ENCODE peak calls at places on chromosomes 5 and 9, in five cellular contexts. Q is T-helper 17 cell; E is activated naive CD4-positive, alpha-beta T cell treated with anti-CD3 and anti-CD28 coated beads, Interleukin-2, amount 10 ng/mL, durations not matched to agents 7 days and 5 days; Y is NCI-H526 treated with DMSO at 0.1 percent for 48 hours; B is stromal cell of bone marrow. G is an unnamed sample.

GRCh38 chr5:167219296-167219695 is 1072.1 kb upstream of the WWC1 start:
- DNase-seq in E (no peak), Q (no peak), B (no peak), Y (peak), G (no peak)

GRCh38 chr9:121634329-121634784 is 17.1 kb upstream of the DAB2IP start:
- DNase-seq in Q (no peak), Y (no peak), E (no peak), B (no peak), G (no peak)

GRCh38 chr5:179763215-179763945 is 30.4 kb upstream of the LTC4S start:
- DNase-seq in E (peak), B (peak), Y (no peak), Q (peak), G (peak)

GRCh38 chr9:124312290-124313265 is 54.8 kb downstream of the NEK6 start:
- DNase-seq in Y (no peak), Q (no peak), E (no peak), B (no peak), G (no peak)

GRCh38 chr9:88313364-88314220 is 74.7 kb upstream of the SPIN1 start:
- DNase-seq in B (no peak), Q (no peak), Y (no peak), E (no peak), G (no peak)

GRCh38 chr9:98391406-98391805 is 136.0 kb upstream of the TBC1D2 start:
- DNase-seq in E (no peak), Q (no peak), Y (no peak), B (no peak), G (no peak)

GRCh38 chr9:109652112-109652511 is 127.9 kb upstream of the PALM2AKAP2 start:
- DNase-seq in B (peak), E (no peak), Y (no peak), Q (no peak), G (peak)

GRCh38 chr9:8564960-8565359 is 765.4 kb upstream of the DMAC1 start:
- DNase-seq in B (no peak), E (no peak), Y (no peak), Q (no peak), G (no peak)

GRCh38 chr5:66958984-66959641 is 237.5 kb downstream of the CD180 start:
- DNase-seq in Y (no peak), Q (no peak), B (peak), E (no peak), G (peak)

GRCh38 chr9:134216961-134217360 is 52.6 kb upstream of the RNU6ATAC start:
- DNase-seq in B (no peak), Y (no peak), Q (no peak), E (no peak), G (no peak)

GRCh38 chr5:115551415-115551814 is 6.8 kb upstream of the FEM1C start:
- DNase-seq in Q (no peak), B (peak), Y (no peak), E (no peak), G (peak)

GRCh38 chr5:124318661-124319060 is 427.8 kb downstream of the ZNF608 start:
- DNase-seq in Q (no peak), Y (no peak), E (no peak), B (no peak), G (no peak)

GRCh38 chr9:133148351-133149129 is 15.2 kb downstream of the GBGT1 start:
- DNase-seq in Y (no peak), B (no peak), E (peak), Q (peak), G (no peak)

GRCh38 chr5:1067141-1068121 is 44.4 kb downstream of the SLC12A7 start:
- DNase-seq in E (no peak), Y (no peak), Q (no peak), B (no peak), G (no peak)

GRCh38 chr9:116345817-116346216 is 192.2 kb downstream of the PAPPA start:
- DNase-seq in Q (no peak), B (no peak), E (no peak), Y (no peak), G (no peak)

GRCh38 chr9:105116047-105116868 is 128.2 kb upstream of the SLC44A1 start:
- DNase-seq in Q (no peak), E (no peak), B (no peak), Y (no peak), G (no peak)

GRCh38 chr5:180519098-180519497 is 24.9 kb downstream of the CNOT6 start:
- DNase-seq in Q (no peak), B (no peak), E (no peak), Y (no peak), G (no peak)

GRCh38 chr5:10306114-10306513 is 1.6 kb downstream of the CMBL start:
- DNase-seq in E (no peak), Q (no peak), Y (no peak), B (no peak), G (no peak)

GRCh38 chr5:151772868-151773561 is 1.3 kb downstream of the G3BP1 start:
- DNase-seq in Y (no peak), B (no peak), Q (no peak), E (no peak), G (no peak)

GRCh38 chr5:95644351-95645042 is 2.1 kb upstream of the RFESD start:
- DNase-seq in B (peak), E (peak), Y (peak), Q (no peak), G (no peak)

GRCh38 chr5:147887925-147888324 is 9.4 kb downstream of the SCGB3A2 start:
- DNase-seq in B (peak), Q (no peak), Y (no peak), E (no peak), G (no peak)

GRCh38 chr5:102628449-102629175 is 126.5 kb upstream of the PAM start:
- DNase-seq in Q (no peak), B (peak), E (no peak), Y (no peak), G (no peak)

GRCh38 chr5:135241536-135241935 is 157.5 kb downstream of the MACROH2A1 start:
- DNase-seq in E (no peak), Y (no peak), B (no peak), Q (no peak), G (no peak)

GRCh38 chr9:135388530-135388929 is 91.1 kb upstream of the PPP1R26 start:
- DNase-seq in Q (no peak), E (no peak), Y (no peak), B (no peak), G (no peak)

GRCh38 chr9:132412089-132412488 is 2.1 kb downstream of the CFAP77 start:
- DNase-seq in E (peak), Y (peak), Q (no peak), B (no peak), G (no peak)

GRCh38 chr9:106639873-106640568 is 222.9 kb upstream of the ZNF462 start:
- DNase-seq in B (no peak), Q (no peak), E (no peak), Y (peak), G (no peak)

GRCh38 chr9:136808075-136808780 is 480 bp downstream of the RABL6 start:
- DNase-seq in B (no peak), Y (peak), Q (peak), E (peak), G (no peak)

GRCh38 chr9:114209151-114209550 is 53.8 kb downstream of the COL27A1 start:
- DNase-seq in Q (no peak), Y (no peak), B (no peak), E (no peak), G (no peak)

GRCh38 chr5:135194573-135195266 is 160.7 kb upstream of the PITX1 start:
- DNase-seq in Y (no peak), Q (no peak), B (peak), E (no peak), G (no peak)

GRCh38 chr9:128846680-128847030 is 17.1 kb upstream of the SPOUT1 start:
- DNase-seq in Y (no peak), B (no peak), Q (no peak), E (no peak), G (no peak)

GRCh38 chr9:130731355-130731754 is 37.8 kb downstream of the EXOSC2 start:
- DNase-seq in Q (no peak), E (no peak), B (no peak), Y (peak), G (no peak)

GRCh38 chr9:127970401-127971313 is 10.1 kb downstream of the EEIG1 start:
- DNase-seq in Y (no peak), E (peak), B (no peak), Q (no peak), G (no peak)

GRCh38 chr9:91734371-91734981 is 215.6 kb downstream of the ROR2 start:
- DNase-seq in Q (peak), Y (no peak), B (no peak), E (peak), G (no peak)

GRCh38 chr9:82790868-82791267 is 272.1 kb downstream of the RASEF start:
- DNase-seq in E (no peak), Q (no peak), Y (no peak), B (no peak), G (no peak)

GRCh38 chr9:14769235-14769580 is 46.7 kb upstream of the CER1 start:
- DNase-seq in Y (peak), Q (no peak), B (no peak), E (no peak), G (no peak)